ENCODE peak calls at places on chromosomes 7 and 10, in four cellular contexts. X is GM20000, U is lower lobe of right lung, P is BE2C. K is an unnamed sample.

GRCh38 chr7:155129186-155129585 is 59.1 kb downstream of the HTR5A start:
- DNase-seq in U (no peak), P (no peak), X (no peak), K (no peak)

GRCh38 chr10:129890170-129890569 is 73.9 kb downstream of the EBF3 start:
- DNase-seq in X (no peak), P (no peak), U (no peak), K (no peak)

GRCh38 chr10:122296363-122297120 is 25.4 kb downstream of the BTBD16 start:
- DNase-seq in P (no peak), X (no peak), U (no peak), K (no peak)

GRCh38 chr7:77409739-77410545 is 6.2 kb downstream of the GSAP start:
- DNase-seq in U (no peak), X (no peak), P (no peak), K (peak)

GRCh38 chr10:68154211-68154497 is 44.9 kb downstream of the MYPN start:
- DNase-seq in P (peak), U (no peak), X (no peak), K (no peak)

GRCh38 chr7:98266840-98267239 is 14.6 kb upstream of the BRI3 start:
- DNase-seq in X (no peak), U (no peak), P (no peak), K (peak)

GRCh38 chr10:74194999-74195398 is 44.0 kb downstream of the ADK start:
- DNase-seq in U (no peak), X (no peak), P (no peak), K (no peak)

GRCh38 chr10:94092848-94093247 is 99.1 kb downstream of the PLCE1 start:
- DNase-seq in P (no peak), U (no peak), X (no peak), K (no peak)

GRCh38 chr7:151821806-151822540 is 54.9 kb downstream of the PRKAG2 start:
- DNase-seq in U (peak), X (no peak), P (no peak), K (no peak)

GRCh38 chr10:22652988-22653431 is 61.4 kb downstream of the PIP4K2A start:
- DNase-seq in P (no peak), U (no peak), X (no peak), K (no peak)

GRCh38 chr7:51649-52048 is 140.7 kb upstream of the FAM20C start:
- DNase-seq in P (no peak), U (peak), X (no peak), K (no peak)

GRCh38 chr7:17056491-17057142 is 174.8 kb upstream of the AGR3 start:
- DNase-seq in P (no peak), U (no peak), X (no peak), K (peak)

GRCh38 chr10:72542396-72542815 is 83.5 kb downstream of the MICU1 start:
- DNase-seq in X (no peak), P (no peak), U (no peak), K (no peak)

GRCh38 chr10:109126541-109126940 is 796.8 kb downstream of the XPNPEP1 start:
- DNase-seq in U (no peak), X (no peak), P (no peak), K (no peak)

GRCh38 chr10:109127363-109127762 is 795.9 kb downstream of the XPNPEP1 start:
- DNase-seq in X (no peak), P (no peak), U (no peak), K (no peak)

DNA sequence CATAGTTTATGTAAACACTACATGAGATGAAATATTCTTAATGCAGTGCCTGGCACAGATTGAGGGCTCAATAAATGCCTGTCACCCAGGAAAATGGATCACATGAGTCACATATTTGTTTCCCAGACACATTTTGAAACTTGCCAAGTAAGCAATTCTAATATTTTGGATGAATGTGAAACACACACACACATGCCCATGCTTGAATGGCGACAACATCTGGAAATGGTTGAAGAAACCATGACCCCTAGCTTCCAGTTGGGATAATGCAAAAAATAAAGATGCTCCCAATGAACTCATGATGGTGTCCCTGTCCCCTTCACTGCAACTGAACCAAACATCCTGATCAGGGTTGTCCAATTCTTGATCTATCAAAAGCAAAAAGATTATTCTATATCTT is 797.3 kb downstream of the XPNPEP1 start:
- DNase-seq in P (no peak), X (no peak), U (no peak), K (no peak)
- TF ChIP-seq CTCF in P (peak), X (no peak), U (no peak), K (peak)

DNA sequence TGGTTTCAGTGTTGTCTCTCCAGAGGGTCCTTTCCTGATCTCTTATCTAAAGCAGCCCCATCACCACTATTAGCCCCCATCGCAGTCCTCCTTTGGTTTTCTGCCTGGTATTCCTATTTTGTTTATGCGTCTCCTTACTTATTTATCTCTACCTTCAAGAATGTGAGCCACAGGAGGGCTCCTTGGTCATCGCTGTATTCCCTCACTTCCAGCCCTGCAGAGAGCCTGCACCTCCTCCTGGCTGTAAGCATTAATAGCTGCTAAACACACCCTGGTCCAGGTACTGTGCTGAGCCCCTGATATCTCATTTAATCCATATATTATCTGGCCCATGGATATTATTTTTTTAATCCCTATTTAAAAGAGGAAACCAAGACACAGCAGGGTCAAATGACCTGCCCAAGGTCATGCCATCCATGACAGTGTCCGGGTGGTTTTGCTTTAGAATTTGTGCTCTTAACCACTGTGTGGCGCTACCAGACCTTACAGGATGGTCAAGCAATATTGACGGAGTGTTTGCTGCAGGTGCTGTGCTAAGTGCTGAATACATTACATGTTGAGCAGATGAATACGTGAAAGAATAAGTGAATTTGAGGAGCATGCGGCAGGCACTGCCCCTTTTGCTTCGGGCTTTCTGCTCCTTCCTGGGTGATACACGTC is 227.2 kb downstream of the ADAM12 start:
- DNase-seq in P (no peak), U (no peak), X (no peak), K (no peak)
- TF ChIP-seq CTCF in P (peak), U (peak), X (no peak), K (peak)

DNA sequence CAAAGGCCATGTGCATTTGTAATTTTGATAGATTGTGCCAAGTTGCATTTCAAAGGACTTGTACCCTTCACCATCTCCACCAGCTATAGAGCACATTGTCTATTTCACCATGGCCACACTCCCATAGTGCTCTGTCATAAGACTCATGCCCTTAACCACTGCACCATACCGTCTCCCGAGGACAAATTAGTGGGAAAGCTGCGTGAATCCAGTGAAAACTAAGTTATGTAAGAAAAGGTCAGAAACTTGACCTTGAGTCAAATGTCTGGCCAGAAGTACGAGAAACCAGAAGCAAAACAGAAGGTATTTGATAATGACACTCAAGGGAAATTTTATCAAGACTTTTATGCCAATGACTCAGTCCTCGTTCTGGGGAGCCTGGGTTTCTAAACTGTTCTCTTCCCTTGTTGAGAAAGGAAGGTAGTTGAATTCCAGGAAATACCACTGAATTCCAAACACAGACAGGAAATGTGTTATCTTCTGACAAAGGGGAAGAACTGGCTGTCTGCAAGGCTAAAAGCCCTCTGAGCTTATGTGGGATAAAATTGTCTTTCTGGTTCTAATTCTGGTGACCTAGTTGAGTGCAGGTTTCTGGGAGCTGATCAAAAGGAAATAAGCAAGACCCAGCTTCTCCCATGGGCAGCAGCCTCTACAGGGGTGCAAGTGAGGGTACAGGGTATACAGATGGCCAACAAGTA is 49.7 kb downstream of the CDK1 start:
- DNase-seq in U (no peak), P (no peak), X (no peak), K (peak)
- TF ChIP-seq CTCF in U (no peak), P (no peak), X (no peak), K (no peak)

DNA sequence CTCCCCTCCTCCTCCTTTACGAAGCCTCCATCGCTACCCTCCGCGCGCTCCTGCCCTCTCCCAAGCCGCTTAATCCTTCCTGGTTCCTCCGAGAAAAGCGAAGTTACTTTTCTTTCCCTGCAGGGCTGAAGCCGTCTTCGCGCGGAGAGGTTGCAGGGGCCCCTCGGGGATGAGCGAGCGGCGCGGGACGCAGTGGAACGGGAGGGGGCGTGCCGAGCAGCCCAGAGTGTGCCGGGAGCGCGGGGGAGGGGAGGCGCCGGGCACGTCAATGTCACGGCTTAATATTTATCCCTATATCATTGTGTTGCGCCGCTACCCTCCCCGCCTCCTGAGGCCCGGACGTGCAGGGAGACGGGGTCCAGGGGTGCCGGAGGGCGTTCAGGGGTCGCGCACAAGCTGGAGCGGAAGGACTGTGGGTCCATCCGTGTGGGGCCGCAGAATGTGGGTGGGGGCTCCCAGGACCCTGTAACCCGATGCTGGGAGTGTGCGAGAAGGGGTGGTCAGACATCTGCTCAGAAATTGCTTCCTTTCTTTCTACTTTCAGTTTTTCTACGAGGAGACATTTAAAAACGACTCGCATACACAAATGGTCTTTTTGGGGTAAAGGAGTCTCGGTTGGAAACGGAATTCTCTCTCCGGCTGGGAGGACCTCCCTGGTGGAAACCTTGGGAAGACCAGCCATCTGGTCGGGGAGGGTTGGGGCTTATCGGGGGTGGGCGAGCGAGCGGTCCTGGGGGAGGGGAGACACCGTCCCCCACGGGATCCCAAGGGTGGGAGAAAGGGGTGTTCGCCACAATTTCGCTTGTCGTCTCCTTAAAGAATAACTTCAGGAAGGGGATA is 2.4 kb downstream of the CDK6 start:
- DNase-seq in X (peak), P (peak), U (peak), K (peak)
- TF ChIP-seq CTCF in X (peak), P (peak), U (peak), K (no peak)

GRCh38 chr7:65397730-65398142 is 24.1 kb downstream of the ZNF92 start:
- DNase-seq in U (no peak), X (no peak), P (no peak), K (peak)
- TF ChIP-seq CTCF in U (no peak), X (no peak), P (no peak), K (peak)

GRCh38 chr10:69840773-69841172 is 39.1 kb downstream of the COL13A1 start:
- DNase-seq in P (no peak), U (no peak), X (no peak), K (no peak)
- TF ChIP-seq CTCF in P (no peak), U (no peak), X (no peak), K (no peak)

GRCh38 chr10:99975942-99976809 is 33.6 kb downstream of the DNMBP start:
- DNase-seq in P (no peak), X (no peak), U (no peak), K (no peak)

GRCh38 chr10:99977916-99978315 is 31.8 kb downstream of the DNMBP start:
- DNase-seq in U (no peak), X (no peak), P (no peak), K (no peak)

GRCh38 chr10:99975106-99975829 is 34.5 kb downstream of the DNMBP start:
- DNase-seq in X (peak), U (no peak), P (no peak), K (no peak)

GRCh38 chr10:99976886-99977391 is 32.8 kb downstream of the DNMBP start:
- DNase-seq in X (no peak), P (no peak), U (no peak), K (peak)

GRCh38 chr10:99973190-99973589 is 36.6 kb downstream of the DNMBP start:
- DNase-seq in P (no peak), X (no peak), U (no peak), K (no peak)
- TF ChIP-seq CTCF in P (no peak), X (no peak), U (peak), K (peak)

GRCh38 chr10:329361-330099 is 194.3 kb downstream of the ZMYND11 start:
- DNase-seq in P (peak), X (no peak), U (peak), K (peak)
- TF ChIP-seq CTCF in P (peak), X (no peak), U (no peak), K (peak)

K was measured in HFFc6.